ENCODE peak calls at places on chromosomes 2 and 18, in six cellular contexts. One of them, this sample, is unnamed.

GRCh38 chr2:216066255-216066654 is 15.4 kb downstream of the PECR start:
- DNase-seq in NCI-H1694: no peak
- DNase-seq in AG09319: no peak
- DNase-seq in RCC 7860: peak
- DNase-seq in NCI-H2081: no peak
- DNase-seq in NCI-H1092 treated with DMSO at 0.1 percent for 48 hours: no peak
- DNase-seq in this sample: no peak

GRCh38 chr2:9139491-9140443 is 66.8 kb upstream of the ASAP2 start:
- DNase-seq in NCI-H1694: peak
- DNase-seq in AG09319: no peak
- DNase-seq in RCC 7860: peak
- DNase-seq in NCI-H2081: peak
- DNase-seq in NCI-H1092 treated with DMSO at 0.1 percent for 48 hours: peak
- DNase-seq in this sample: peak

GRCh38 chr2:231191896-231192872 is 6.2 kb upstream of the ARMC9 start:
- DNase-seq in NCI-H1694: no peak
- DNase-seq in AG09319: peak
- DNase-seq in RCC 7860: no peak
- DNase-seq in NCI-H2081: peak
- DNase-seq in NCI-H1092 treated with DMSO at 0.1 percent for 48 hours: no peak
- DNase-seq in this sample: no peak

GRCh38 chr2:162478721-162479129 is 134.8 kb downstream of the GCA start:
- DNase-seq in NCI-H1694: no peak
- DNase-seq in AG09319: no peak
- DNase-seq in RCC 7860: no peak
- DNase-seq in NCI-H2081: no peak
- DNase-seq in NCI-H1092 treated with DMSO at 0.1 percent for 48 hours: no peak
- DNase-seq in this sample: no peak

GRCh38 chr2:229330952-229331351 is 59.9 kb upstream of the PID1 start:
- DNase-seq in NCI-H1694: no peak
- DNase-seq in AG09319: no peak
- DNase-seq in RCC 7860: no peak
- DNase-seq in NCI-H2081: no peak
- DNase-seq in NCI-H1092 treated with DMSO at 0.1 percent for 48 hours: no peak
- DNase-seq in this sample: no peak

GRCh38 chr18:3875376-3875775 is 425.4 kb downstream of the TGIF1 start:
- DNase-seq in NCI-H1694: no peak
- DNase-seq in AG09319: no peak
- DNase-seq in RCC 7860: no peak
- DNase-seq in NCI-H2081: no peak
- DNase-seq in NCI-H1092 treated with DMSO at 0.1 percent for 48 hours: no peak
- DNase-seq in this sample: no peak

GRCh38 chr2:46643951-46644350 is 164.6 kb downstream of the TMEM247 start:
- DNase-seq in NCI-H1694: no peak
- DNase-seq in AG09319: no peak
- DNase-seq in RCC 7860: no peak
- DNase-seq in NCI-H2081: no peak
- DNase-seq in NCI-H1092 treated with DMSO at 0.1 percent for 48 hours: no peak
- DNase-seq in this sample: no peak

GRCh38 chr2:183505911-183506310 is 381.7 kb downstream of the NUP35 start:
- DNase-seq in NCI-H1694: no peak
- DNase-seq in AG09319: no peak
- DNase-seq in RCC 7860: no peak
- DNase-seq in NCI-H2081: no peak
- DNase-seq in NCI-H1092 treated with DMSO at 0.1 percent for 48 hours: no peak
- DNase-seq in this sample: no peak

GRCh38 chr2:201971516-201972228 is 62.0 kb upstream of the FZD7 start:
- DNase-seq in NCI-H1694: peak
- DNase-seq in AG09319: peak
- DNase-seq in RCC 7860: no peak
- DNase-seq in NCI-H2081: no peak
- DNase-seq in NCI-H1092 treated with DMSO at 0.1 percent for 48 hours: no peak
- DNase-seq in this sample: no peak

GRCh38 chr2:127957240-127957639 is 70.6 kb downstream of the SAP130 start:
- DNase-seq in NCI-H1694: no peak
- DNase-seq in AG09319: no peak
- DNase-seq in RCC 7860: no peak
- DNase-seq in NCI-H2081: no peak
- DNase-seq in NCI-H1092 treated with DMSO at 0.1 percent for 48 hours: no peak
- DNase-seq in this sample: no peak

GRCh38 chr18:75478996-75479870 is 51.7 kb upstream of the SMIM21 start:
- DNase-seq in NCI-H1694: peak
- DNase-seq in AG09319: peak
- DNase-seq in RCC 7860: peak
- DNase-seq in NCI-H2081: peak
- DNase-seq in NCI-H1092 treated with DMSO at 0.1 percent for 48 hours: peak
- DNase-seq in this sample: no peak

GRCh38 chr2:239049421-239050251 is 201.8 kb downstream of the TWIST2 start:
- DNase-seq in NCI-H1694: no peak
- DNase-seq in AG09319: no peak
- DNase-seq in RCC 7860: no peak
- DNase-seq in NCI-H2081: no peak
- DNase-seq in NCI-H1092 treated with DMSO at 0.1 percent for 48 hours: no peak
- DNase-seq in this sample: no peak

GRCh38 chr18:30106356-30106755 is 936.2 kb downstream of the DSC3 start:
- DNase-seq in NCI-H1694: no peak
- DNase-seq in AG09319: no peak
- DNase-seq in RCC 7860: no peak
- DNase-seq in NCI-H2081: no peak
- DNase-seq in NCI-H1092 treated with DMSO at 0.1 percent for 48 hours: no peak
- DNase-seq in this sample: no peak

GRCh38 chr2:100767224-100767653 is 52.7 kb upstream of the NPAS2 start:
- DNase-seq in NCI-H1694: no peak
- DNase-seq in AG09319: no peak
- DNase-seq in RCC 7860: peak
- DNase-seq in NCI-H2081: no peak
- DNase-seq in NCI-H1092 treated with DMSO at 0.1 percent for 48 hours: no peak
- DNase-seq in this sample: no peak

GRCh38 chr2:28452534-28453081 is 43.3 kb upstream of the PLB1 start:
- DNase-seq in NCI-H1694: peak
- DNase-seq in AG09319: peak
- DNase-seq in RCC 7860: peak
- DNase-seq in NCI-H2081: peak
- DNase-seq in NCI-H1092 treated with DMSO at 0.1 percent for 48 hours: peak
- DNase-seq in this sample: peak

GRCh38 chr2:213251618-213252017 is 32.6 kb upstream of the SPAG16 start:
- DNase-seq in NCI-H1694: peak
- DNase-seq in AG09319: peak
- DNase-seq in RCC 7860: peak
- DNase-seq in NCI-H2081: peak
- DNase-seq in NCI-H1092 treated with DMSO at 0.1 percent for 48 hours: peak
- DNase-seq in this sample: no peak

GRCh38 chr18:40566510-40566844 is 1388.6 kb upstream of the PIK3C3 start:
- DNase-seq in NCI-H1694: no peak
- DNase-seq in AG09319: no peak
- DNase-seq in RCC 7860: no peak
- DNase-seq in NCI-H2081: no peak
- DNase-seq in NCI-H1092 treated with DMSO at 0.1 percent for 48 hours: no peak
- DNase-seq in this sample: no peak

GRCh38 chr18:6629635-6630140 is 99.8 kb upstream of the ARHGAP28 start:
- DNase-seq in NCI-H1694: no peak
- DNase-seq in AG09319: no peak
- DNase-seq in RCC 7860: peak
- DNase-seq in NCI-H2081: no peak
- DNase-seq in NCI-H1092 treated with DMSO at 0.1 percent for 48 hours: no peak
- DNase-seq in this sample: no peak

This sample was measured in stimulated activated effector memory CD8-positive, alpha-beta T cell treated with anti-CD3 and anti-CD28 coated beads, Interleukin-12 subunit alpha, Interleukin-12 subunit beta, amount 100 ng/mL, for 72 hours.